ENCODE peak calls at places on chromosomes 2 and 18, in eight cellular contexts. One of them, this sample, is unnamed.

GRCh38 chr2:177930916-177931315 is 141.7 kb downstream of the PDE11A start:
- DNase-seq in heart left ventricle: no peak
- DNase-seq in Peyer's patch: no peak
- DNase-seq in A549: no peak
- DNase-seq in body of pancreas: no peak
- DNase-seq in ovary: no peak
- DNase-seq in transverse colon: no peak
- DNase-seq in uterus: no peak
- DNase-seq in this sample: no peak

GRCh38 chr2:237687666-237688065 is 60.3 kb downstream of the LRRFIP1 start:
- DNase-seq in heart left ventricle: peak; percentile 93
- DNase-seq in Peyer's patch: peak; percentile 95
- DNase-seq in A549: no peak
- DNase-seq in body of pancreas: peak; percentile 39
- DNase-seq in ovary: peak; percentile 78
- DNase-seq in transverse colon: peak; percentile 83
- DNase-seq in uterus: peak; percentile 98
- DNase-seq in this sample: peak; percentile 97

GRCh38 chr2:11697103-11697871 is 27.3 kb upstream of the NTSR2 start:
- DNase-seq in heart left ventricle: peak; percentile 51
- DNase-seq in Peyer's patch: no peak
- DNase-seq in A549: peak; percentile 32
- DNase-seq in body of pancreas: no peak
- DNase-seq in ovary: peak; percentile 68
- DNase-seq in transverse colon: no peak
- DNase-seq in uterus: peak; percentile 44
- DNase-seq in this sample: peak; percentile 23

GRCh38 chr2:237616373-237617304 is 10.7 kb upstream of the LRRFIP1 start:
- DNase-seq in heart left ventricle: no peak
- DNase-seq in Peyer's patch: no peak
- DNase-seq in A549: no peak
- DNase-seq in body of pancreas: no peak
- DNase-seq in ovary: no peak
- DNase-seq in transverse colon: no peak
- DNase-seq in uterus: no peak
- DNase-seq in this sample: no peak

GRCh38 chr2:184620367-184620766 is 22.0 kb downstream of the ZNF804A start:
- DNase-seq in heart left ventricle: no peak
- DNase-seq in Peyer's patch: no peak
- DNase-seq in A549: no peak
- DNase-seq in body of pancreas: no peak
- DNase-seq in ovary: no peak
- DNase-seq in transverse colon: no peak
- DNase-seq in uterus: no peak
- DNase-seq in this sample: no peak

GRCh38 chr18:63192885-63193349 is 126.7 kb downstream of the BCL2 start:
- DNase-seq in heart left ventricle: no peak
- DNase-seq in Peyer's patch: no peak
- DNase-seq in A549: no peak
- DNase-seq in body of pancreas: no peak
- DNase-seq in ovary: no peak
- DNase-seq in transverse colon: no peak
- DNase-seq in uterus: no peak
- DNase-seq in this sample: no peak

GRCh38 chr2:33069894-33070651 is 123.3 kb downstream of the LTBP1 start:
- DNase-seq in heart left ventricle: peak; percentile 66
- DNase-seq in Peyer's patch: peak; percentile 63
- DNase-seq in A549: peak; percentile 85
- DNase-seq in body of pancreas: peak; percentile 46
- DNase-seq in ovary: no peak
- DNase-seq in transverse colon: no peak
- DNase-seq in uterus: peak; percentile 51
- DNase-seq in this sample: peak; percentile 36

GRCh38 chr2:127670055-127670956 is 5.0 kb downstream of the LIMS2 start:
- DNase-seq in heart left ventricle: no peak
- DNase-seq in Peyer's patch: no peak
- DNase-seq in A549: no peak
- DNase-seq in body of pancreas: no peak
- DNase-seq in ovary: no peak
- DNase-seq in transverse colon: no peak
- DNase-seq in uterus: no peak
- DNase-seq in this sample: no peak

GRCh38 chr2:98830573-98831145 is 99.7 kb upstream of the MGAT4A start:
- DNase-seq in heart left ventricle: no peak
- DNase-seq in Peyer's patch: no peak
- DNase-seq in A549: no peak
- DNase-seq in body of pancreas: no peak
- DNase-seq in ovary: no peak
- DNase-seq in transverse colon: no peak
- DNase-seq in uterus: no peak
- DNase-seq in this sample: no peak

GRCh38 chr2:10194021-10194820 is 71.7 kb downstream of the RRM2 start:
- DNase-seq in heart left ventricle: no peak
- DNase-seq in Peyer's patch: no peak
- DNase-seq in A549: no peak
- DNase-seq in body of pancreas: no peak
- DNase-seq in ovary: no peak
- DNase-seq in transverse colon: no peak
- DNase-seq in uterus: no peak
- DNase-seq in this sample: no peak

GRCh38 chr2:70901235-70902066 is 34.2 kb upstream of the ATP6V1B1 start:
- DNase-seq in heart left ventricle: peak; percentile 37
- DNase-seq in Peyer's patch: no peak
- DNase-seq in A549: no peak
- DNase-seq in body of pancreas: no peak
- DNase-seq in ovary: no peak
- DNase-seq in transverse colon: no peak
- DNase-seq in uterus: no peak
- DNase-seq in this sample: peak; percentile 37

GRCh38 chr2:167132066-167132465 is 243.8 kb downstream of the XIRP2 start:
- DNase-seq in heart left ventricle: no peak
- DNase-seq in Peyer's patch: no peak
- DNase-seq in A549: no peak
- DNase-seq in body of pancreas: no peak
- DNase-seq in ovary: no peak
- DNase-seq in transverse colon: no peak
- DNase-seq in uterus: no peak
- DNase-seq in this sample: no peak

GRCh38 chr2:188399159-188399558 is 107.5 kb downstream of the GULP1 start:
- DNase-seq in heart left ventricle: no peak
- DNase-seq in Peyer's patch: no peak
- DNase-seq in A549: no peak
- DNase-seq in body of pancreas: no peak
- DNase-seq in ovary: no peak
- DNase-seq in transverse colon: no peak
- DNase-seq in uterus: no peak
- DNase-seq in this sample: no peak

GRCh38 chr2:225584821-225585220 is 185.3 kb downstream of the NYAP2 start:
- DNase-seq in heart left ventricle: no peak
- DNase-seq in Peyer's patch: no peak
- DNase-seq in A549: peak; percentile 2
- DNase-seq in body of pancreas: no peak
- DNase-seq in ovary: no peak
- DNase-seq in transverse colon: no peak
- DNase-seq in uterus: no peak
- DNase-seq in this sample: peak; percentile 22

GRCh38 chr18:74310411-74310810 is 5.2 kb upstream of the C18orf63 start:
- DNase-seq in heart left ventricle: no peak
- DNase-seq in Peyer's patch: peak; percentile 59
- DNase-seq in A549: no peak
- DNase-seq in body of pancreas: no peak
- DNase-seq in ovary: no peak
- DNase-seq in transverse colon: no peak
- DNase-seq in uterus: no peak
- DNase-seq in this sample: peak; percentile 39

DNA sequence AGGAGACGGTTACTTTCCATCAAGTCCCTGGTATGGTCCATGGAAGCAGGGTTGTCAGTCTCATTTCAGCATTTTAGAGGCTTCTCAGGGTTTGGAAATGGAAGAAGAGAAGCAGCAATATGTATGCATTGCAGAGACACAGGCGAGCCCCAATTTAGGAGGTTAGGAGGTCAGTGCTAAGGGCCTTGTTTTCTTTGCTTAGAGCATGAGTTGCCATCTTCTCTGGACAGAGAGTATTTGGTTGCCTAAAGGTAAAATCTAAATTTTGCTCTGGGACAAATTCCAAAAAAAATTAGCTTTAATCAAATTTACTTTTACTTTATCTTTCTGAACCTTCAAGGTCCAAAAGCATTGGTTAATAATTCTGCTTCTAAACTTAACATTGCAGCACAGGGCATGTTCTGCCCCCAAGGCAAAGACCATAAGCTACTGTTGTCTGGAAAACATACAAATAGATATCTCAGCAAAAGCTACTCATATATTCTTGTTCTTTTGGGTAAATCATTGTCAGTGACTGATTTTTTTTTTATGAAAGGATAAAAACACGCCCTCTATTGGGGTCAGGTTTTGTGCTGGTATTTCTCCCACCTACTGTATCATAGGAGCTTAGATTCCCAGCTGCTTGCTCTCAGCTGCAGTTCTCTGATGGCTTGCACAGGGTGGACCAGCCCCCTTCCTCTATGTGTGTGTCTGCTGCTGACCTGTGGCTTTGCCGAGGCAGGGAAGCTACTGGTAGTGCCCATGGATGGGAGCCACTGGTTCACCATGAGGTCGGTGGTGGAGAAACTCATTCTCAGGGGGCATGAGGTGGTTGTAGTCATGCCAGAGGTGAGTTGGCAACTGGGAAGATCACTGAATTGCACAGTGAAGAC is at the start of gene UGT1A9:
- DNase-seq in heart left ventricle: no peak
- DNase-seq in Peyer's patch: no peak
- DNase-seq in A549: no peak
- DNase-seq in body of pancreas: no peak
- DNase-seq in ovary: no peak
- DNase-seq in transverse colon: no peak
- DNase-seq in uterus: no peak
- DNase-seq in this sample: no peak
- TF ChIP-seq POLR2A in heart left ventricle: no peak
- TF ChIP-seq POLR2A in Peyer's patch: no peak
- TF ChIP-seq POLR2A in A549: no peak
- TF ChIP-seq POLR2A in body of pancreas: no peak
- TF ChIP-seq POLR2A in ovary: no peak
- TF ChIP-seq POLR2A in transverse colon: no peak
- TF ChIP-seq POLR2A in uterus: no peak
- TF ChIP-seq POLR2A in this sample: no peak

GRCh38 chr18:36583155-36583745 is 245.6 kb downstream of the TPGS2 start:
- DNase-seq in heart left ventricle: no peak
- DNase-seq in Peyer's patch: no peak
- DNase-seq in A549: no peak
- DNase-seq in body of pancreas: no peak
- DNase-seq in ovary: no peak
- DNase-seq in transverse colon: no peak
- DNase-seq in uterus: no peak
- DNase-seq in this sample: no peak
- TF ChIP-seq CTCF in heart left ventricle: no peak
- TF ChIP-seq CTCF in Peyer's patch: no peak
- TF ChIP-seq CTCF in A549: no peak
- TF ChIP-seq CTCF in body of pancreas: no peak
- TF ChIP-seq CTCF in ovary: no peak
- TF ChIP-seq CTCF in transverse colon: no peak
- TF ChIP-seq CTCF in uterus: no peak
- TF ChIP-seq CTCF in this sample: no peak

GRCh38 chr2:134119672-134120159 is 134.2 kb upstream of the MGAT5 start:
- DNase-seq in heart left ventricle: peak; percentile 93
- DNase-seq in Peyer's patch: peak; percentile 96
- DNase-seq in A549: peak; percentile 94
- DNase-seq in body of pancreas: peak; percentile 91
- DNase-seq in ovary: peak; percentile 85
- DNase-seq in transverse colon: peak; percentile 92
- DNase-seq in uterus: peak; percentile 87
- DNase-seq in this sample: peak; percentile 96

GRCh38 chr2:134119117-134119671 is 134.7 kb upstream of the MGAT5 start:
- DNase-seq in heart left ventricle: no peak
- DNase-seq in Peyer's patch: no peak
- DNase-seq in A549: no peak
- DNase-seq in body of pancreas: no peak
- DNase-seq in ovary: no peak
- DNase-seq in transverse colon: no peak
- DNase-seq in uterus: no peak
- DNase-seq in this sample: peak; percentile 21

GRCh38 chr2:134120160-134120717 is 133.6 kb upstream of the MGAT5 start:
- DNase-seq in heart left ventricle: peak; percentile 38
- DNase-seq in Peyer's patch: no peak
- DNase-seq in A549: no peak
- DNase-seq in body of pancreas: peak; percentile 32
- DNase-seq in ovary: peak; percentile 35
- DNase-seq in transverse colon: no peak
- DNase-seq in uterus: peak; percentile 19
- DNase-seq in this sample: no peak

GRCh38 chr2:134122610-134123009 is 131.3 kb upstream of the MGAT5 start:
- DNase-seq in heart left ventricle: no peak
- DNase-seq in Peyer's patch: no peak
- DNase-seq in A549: no peak
- DNase-seq in body of pancreas: no peak
- DNase-seq in ovary: no peak
- DNase-seq in transverse colon: no peak
- DNase-seq in uterus: no peak
- DNase-seq in this sample: no peak

DNA sequence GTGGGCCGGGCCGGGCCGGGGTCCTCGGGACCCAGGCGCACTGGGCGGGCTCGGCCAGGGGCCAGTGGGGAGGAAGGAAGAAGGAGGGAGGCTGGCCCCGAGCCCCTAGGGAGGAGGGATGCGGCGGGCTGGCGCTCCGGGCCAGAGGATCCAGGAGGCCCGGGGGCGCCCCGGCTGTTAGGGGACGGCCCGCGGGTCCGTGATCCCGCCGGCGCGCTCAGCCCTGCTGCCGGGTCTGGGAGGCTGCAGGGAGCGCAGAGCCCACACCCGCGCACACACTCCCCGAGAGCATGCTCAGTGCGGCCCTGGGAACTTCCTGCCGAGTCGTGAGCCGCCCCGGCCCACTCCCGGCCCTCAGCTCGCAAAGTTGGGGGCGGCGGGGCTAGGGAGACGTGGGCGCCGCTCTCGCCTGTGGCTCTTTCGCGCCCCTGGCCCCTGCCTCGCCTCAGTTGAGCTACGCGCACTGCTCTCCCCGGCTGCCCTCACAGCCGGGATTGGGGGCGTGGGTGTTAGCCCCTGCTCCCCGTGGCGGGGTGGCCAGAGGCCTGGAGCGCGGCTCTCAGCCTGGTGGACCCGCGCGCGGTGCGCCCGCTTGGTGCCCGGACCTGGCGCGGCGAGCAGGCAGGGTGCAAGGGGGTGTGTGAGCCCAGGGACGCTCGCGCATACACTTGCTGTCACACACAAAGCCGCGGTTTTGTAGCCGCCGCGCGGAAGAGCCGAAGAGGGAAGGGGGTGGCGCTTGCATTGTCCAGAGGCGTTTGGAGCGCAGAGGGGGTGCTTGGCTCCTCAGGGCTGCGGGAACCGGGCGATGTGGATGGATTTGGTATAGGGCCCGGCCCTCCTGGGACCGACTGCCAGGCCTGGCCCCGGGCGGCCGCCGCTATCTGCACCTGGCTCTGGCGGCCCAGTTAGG is 132.9 kb upstream of the MGAT5 start:
- DNase-seq in heart left ventricle: peak; percentile 80
- DNase-seq in Peyer's patch: peak; percentile 85
- DNase-seq in A549: no peak
- DNase-seq in body of pancreas: peak; percentile 60
- DNase-seq in ovary: peak; percentile 64
- DNase-seq in transverse colon: peak; percentile 67
- DNase-seq in uterus: peak; percentile 52
- DNase-seq in this sample: peak; percentile 79
- TF ChIP-seq POLR2A in heart left ventricle: no peak
- TF ChIP-seq POLR2A in Peyer's patch: peak; percentile 14
- TF ChIP-seq POLR2A in A549: peak; percentile 50
- TF ChIP-seq POLR2A in body of pancreas: peak; percentile 56
- TF ChIP-seq POLR2A in ovary: no peak
- TF ChIP-seq POLR2A in transverse colon: peak; percentile 40
- TF ChIP-seq POLR2A in uterus: peak; percentile 42
- TF ChIP-seq POLR2A in this sample: no peak

GRCh38 chr2:39059366-39059952 is 61.4 kb downstream of the SOS1 start:
- DNase-seq in heart left ventricle: no peak
- DNase-seq in Peyer's patch: no peak
- DNase-seq in A549: peak; percentile 12
- DNase-seq in body of pancreas: no peak
- DNase-seq in ovary: no peak
- DNase-seq in transverse colon: no peak
- DNase-seq in uterus: no peak
- DNase-seq in this sample: peak; percentile 69
- TF ChIP-seq CTCF in heart left ventricle: peak; percentile 81
- TF ChIP-seq CTCF in Peyer's patch: peak; percentile 70
- TF ChIP-seq CTCF in A549: peak; percentile 95
- TF ChIP-seq CTCF in body of pancreas: peak; percentile 64
- TF ChIP-seq CTCF in ovary: peak; percentile 43
- TF ChIP-seq CTCF in transverse colon: peak; percentile 76
- TF ChIP-seq CTCF in uterus: peak; percentile 58
- TF ChIP-seq CTCF in this sample: peak; percentile 38